ENCODE peak calls at places on chromosomes 4 and X, in six cellular contexts. One of them, this sample, is unnamed. For H3K36me3, the result is how much of the 10 kb centered on the place peaks cover.

GRCh38 chrX:154717824-154718223 is 33.1 kb downstream of the GAB3 start:
- DNase-seq in cardiac muscle cell: no peak
- DNase-seq in MM.1S: no peak
- DNase-seq in CD8-positive, alpha-beta T cell: peak
- DNase-seq in transverse colon: peak
- DNase-seq in heart right ventricle: no peak
- DNase-seq in this sample: no peak

GRCh38 chr4:129362685-129363274 is 266.8 kb downstream of the C4orf33 start:
- DNase-seq in cardiac muscle cell: peak
- DNase-seq in MM.1S: peak
- DNase-seq in CD8-positive, alpha-beta T cell: peak
- DNase-seq in transverse colon: peak
- DNase-seq in heart right ventricle: peak
- DNase-seq in this sample: peak

GRCh38 chr4:36244257-36245084 is at the start of gene ARAP2:
- DNase-seq in cardiac muscle cell: peak
- DNase-seq in MM.1S: peak
- DNase-seq in CD8-positive, alpha-beta T cell: peak
- DNase-seq in transverse colon: peak
- DNase-seq in heart right ventricle: peak
- DNase-seq in this sample: no peak

GRCh38 chr4:88729146-88729755 is 31.6 kb upstream of the NAP1L5 start:
- DNase-seq in cardiac muscle cell: no peak
- DNase-seq in MM.1S: no peak
- DNase-seq in CD8-positive, alpha-beta T cell: no peak
- DNase-seq in transverse colon: no peak
- DNase-seq in heart right ventricle: no peak
- DNase-seq in this sample: no peak

GRCh38 chrX:68532828-68533227 is 34.0 kb downstream of the YIPF6 start:
- DNase-seq in cardiac muscle cell: no peak
- DNase-seq in MM.1S: no peak
- DNase-seq in CD8-positive, alpha-beta T cell: no peak
- DNase-seq in transverse colon: no peak
- DNase-seq in heart right ventricle: no peak
- DNase-seq in this sample: no peak

GRCh38 chr4:15215118-15215517 is 212.7 kb upstream of the C1QTNF7 start:
- DNase-seq in cardiac muscle cell: no peak
- DNase-seq in MM.1S: no peak
- DNase-seq in CD8-positive, alpha-beta T cell: no peak
- DNase-seq in transverse colon: no peak
- DNase-seq in heart right ventricle: no peak
- DNase-seq in this sample: no peak

GRCh38 chrX:20063716-20064351 is 52.9 kb downstream of the MAP7D2 start:
- DNase-seq in cardiac muscle cell: no peak
- DNase-seq in MM.1S: no peak
- DNase-seq in CD8-positive, alpha-beta T cell: no peak
- DNase-seq in transverse colon: no peak
- DNase-seq in heart right ventricle: no peak
- DNase-seq in this sample: no peak

GRCh38 chrX:72023071-72023470 is 108.6 kb downstream of the RTL5 start:
- DNase-seq in cardiac muscle cell: no peak
- DNase-seq in MM.1S: no peak
- DNase-seq in CD8-positive, alpha-beta T cell: no peak
- DNase-seq in transverse colon: no peak
- DNase-seq in heart right ventricle: no peak
- DNase-seq in this sample: no peak

GRCh38 chr4:113623274-113623894 is 138.2 kb downstream of the CAMK2D start:
- DNase-seq in cardiac muscle cell: no peak
- DNase-seq in MM.1S: no peak
- DNase-seq in CD8-positive, alpha-beta T cell: no peak
- DNase-seq in transverse colon: no peak
- DNase-seq in heart right ventricle: no peak
- DNase-seq in this sample: no peak

GRCh38 chr4:93827272-93827947 is 1.1 kb upstream of the ATOH1 start:
- DNase-seq in cardiac muscle cell: peak
- DNase-seq in MM.1S: no peak
- DNase-seq in CD8-positive, alpha-beta T cell: no peak
- DNase-seq in transverse colon: peak
- DNase-seq in heart right ventricle: no peak
- DNase-seq in this sample: no peak

GRCh38 chr4:112765317-112765989 is 128.5 kb downstream of the LARP7 start:
- DNase-seq in cardiac muscle cell: peak
- DNase-seq in MM.1S: peak
- DNase-seq in CD8-positive, alpha-beta T cell: no peak
- DNase-seq in transverse colon: no peak
- DNase-seq in heart right ventricle: no peak
- DNase-seq in this sample: no peak

GRCh38 chrX:18674417-18674787 is 2.5 kb upstream of the RS1 start:
- DNase-seq in cardiac muscle cell: no peak
- DNase-seq in MM.1S: no peak
- DNase-seq in CD8-positive, alpha-beta T cell: peak
- DNase-seq in transverse colon: peak
- DNase-seq in heart right ventricle: peak
- DNase-seq in this sample: no peak

GRCh38 chr4:113288691-113289090 is 239.2 kb downstream of the ANK2 start:
- DNase-seq in cardiac muscle cell: no peak
- DNase-seq in MM.1S: no peak
- DNase-seq in CD8-positive, alpha-beta T cell: no peak
- DNase-seq in transverse colon: no peak
- DNase-seq in heart right ventricle: no peak
- DNase-seq in this sample: no peak

GRCh38 chr4:114495471-114495928 is 103.1 kb upstream of the UGT8 start:
- DNase-seq in cardiac muscle cell: peak
- DNase-seq in MM.1S: no peak
- DNase-seq in CD8-positive, alpha-beta T cell: no peak
- DNase-seq in transverse colon: no peak
- DNase-seq in heart right ventricle: no peak
- DNase-seq in this sample: no peak

GRCh38 chr4:165462009-165462408 is 83.2 kb downstream of the CPE start:
- DNase-seq in cardiac muscle cell: no peak
- DNase-seq in MM.1S: no peak
- DNase-seq in CD8-positive, alpha-beta T cell: no peak
- DNase-seq in transverse colon: no peak
- DNase-seq in heart right ventricle: no peak
- DNase-seq in this sample: no peak

GRCh38 chr4:165457793-165458192 is 79.0 kb downstream of the CPE start:
- DNase-seq in cardiac muscle cell: no peak
- DNase-seq in MM.1S: no peak
- DNase-seq in CD8-positive, alpha-beta T cell: no peak
- DNase-seq in transverse colon: no peak
- DNase-seq in heart right ventricle: no peak
- DNase-seq in this sample: no peak

GRCh38 chr4:165464338-165464737 is 85.5 kb downstream of the CPE start:
- DNase-seq in cardiac muscle cell: no peak
- DNase-seq in MM.1S: no peak
- DNase-seq in CD8-positive, alpha-beta T cell: no peak
- DNase-seq in transverse colon: no peak
- DNase-seq in heart right ventricle: no peak
- DNase-seq in this sample: no peak

GRCh38 chr4:165458451-165458850 is 79.6 kb downstream of the CPE start:
- DNase-seq in cardiac muscle cell: no peak
- DNase-seq in MM.1S: no peak
- DNase-seq in CD8-positive, alpha-beta T cell: no peak
- DNase-seq in transverse colon: no peak
- DNase-seq in heart right ventricle: no peak
- DNase-seq in this sample: no peak

GRCh38 chr4:165461176-165461835 is 82.5 kb downstream of the CPE start:
- DNase-seq in cardiac muscle cell: no peak
- DNase-seq in MM.1S: no peak
- DNase-seq in CD8-positive, alpha-beta T cell: no peak
- DNase-seq in transverse colon: no peak
- DNase-seq in heart right ventricle: no peak
- DNase-seq in this sample: peak
- H3K4me3 ChIP-seq in cardiac muscle cell: no peak
- H3K4me3 ChIP-seq in MM.1S: no peak
- H3K4me3 ChIP-seq in CD8-positive, alpha-beta T cell: no peak
- H3K4me3 ChIP-seq in transverse colon: no peak
- H3K4me3 ChIP-seq in heart right ventricle: no peak
- H3K4me3 ChIP-seq in this sample: no peak

GRCh38 chr4:761086-761485 is 55.5 kb downstream of the PCGF3 start:
- DNase-seq in cardiac muscle cell: no peak
- DNase-seq in MM.1S: no peak
- DNase-seq in CD8-positive, alpha-beta T cell: no peak
- DNase-seq in transverse colon: no peak
- DNase-seq in heart right ventricle: no peak
- DNase-seq in this sample: no peak
- H3K36me3 ChIP-seq in cardiac muscle cell: under half
- H3K36me3 ChIP-seq in MM.1S: under half
- H3K36me3 ChIP-seq in CD8-positive, alpha-beta T cell: under half
- H3K36me3 ChIP-seq in transverse colon: under half
- H3K36me3 ChIP-seq in heart right ventricle: under half
- H3K36me3 ChIP-seq in this sample: under half

DNA sequence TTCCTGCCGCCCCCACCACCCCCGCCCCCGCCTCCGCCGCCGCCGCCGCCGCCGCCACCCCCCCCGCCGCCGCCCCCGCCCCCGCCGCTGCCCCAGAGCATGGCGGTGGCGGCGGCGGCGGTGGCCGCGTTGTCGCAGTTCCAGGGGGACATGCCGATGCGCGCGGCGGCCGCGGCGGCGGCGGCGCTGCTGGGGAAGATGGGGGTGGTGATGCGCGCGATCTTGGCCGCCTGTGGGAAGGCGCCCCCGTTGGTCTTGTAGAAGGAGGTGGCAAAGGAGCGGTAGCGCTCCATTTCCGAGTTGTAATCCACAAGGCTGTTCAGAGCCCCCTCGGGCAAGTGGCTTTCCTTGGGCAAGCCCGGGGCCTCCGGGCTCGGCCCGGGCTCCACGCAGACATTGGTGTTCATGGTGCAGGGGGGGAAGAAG is 3.3 kb downstream of the CXXC4 start:
- DNase-seq in cardiac muscle cell: peak
- DNase-seq in MM.1S: no peak
- DNase-seq in CD8-positive, alpha-beta T cell: peak
- DNase-seq in transverse colon: peak
- DNase-seq in heart right ventricle: peak
- DNase-seq in this sample: no peak
- H3K4me3 ChIP-seq in cardiac muscle cell: peak
- H3K4me3 ChIP-seq in MM.1S: peak
- H3K4me3 ChIP-seq in CD8-positive, alpha-beta T cell: no peak
- H3K4me3 ChIP-seq in transverse colon: peak
- H3K4me3 ChIP-seq in heart right ventricle: peak
- H3K4me3 ChIP-seq in this sample: peak

DNA sequence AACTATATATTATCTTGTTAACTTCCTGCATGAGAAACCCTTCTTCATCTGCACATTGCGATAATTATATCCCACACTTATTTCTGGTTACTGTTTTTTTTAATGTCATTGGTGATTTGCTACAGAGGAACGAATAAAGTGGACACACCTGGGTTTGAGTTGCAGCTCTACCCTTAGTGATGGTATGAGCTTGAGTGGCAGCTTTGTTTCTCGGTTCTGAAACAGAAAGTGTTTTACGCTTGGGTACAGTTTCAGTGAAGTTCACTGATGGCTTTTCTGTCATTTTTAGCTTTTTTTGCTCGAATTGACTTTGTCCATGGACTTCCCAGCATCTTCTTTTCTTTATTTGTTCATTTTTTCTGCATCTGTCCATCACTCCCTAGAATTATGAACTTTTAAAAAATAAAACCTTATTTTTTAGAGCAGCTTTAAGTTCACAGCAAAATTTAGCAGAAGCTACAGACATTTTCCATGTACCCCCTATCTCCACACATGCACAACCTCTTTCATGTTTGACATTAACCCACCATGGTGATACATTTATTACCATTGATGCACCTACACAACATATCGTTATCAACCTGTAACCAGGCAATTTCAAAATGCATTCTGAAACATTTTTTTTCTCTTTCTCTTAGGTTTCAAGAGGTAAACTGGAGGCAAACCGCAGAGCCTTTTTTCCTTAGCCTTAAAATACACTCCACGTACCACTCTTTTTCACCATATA is 1041.6 kb upstream of the PRKX start:
- DNase-seq in cardiac muscle cell: no peak
- DNase-seq in MM.1S: peak
- DNase-seq in CD8-positive, alpha-beta T cell: no peak
- DNase-seq in transverse colon: no peak
- DNase-seq in heart right ventricle: no peak
- DNase-seq in this sample: no peak
- H3K36me3 ChIP-seq in cardiac muscle cell: under half
- H3K36me3 ChIP-seq in MM.1S: under half
- H3K36me3 ChIP-seq in CD8-positive, alpha-beta T cell: under half
- H3K36me3 ChIP-seq in transverse colon: under half
- H3K36me3 ChIP-seq in heart right ventricle: under half
- H3K36me3 ChIP-seq in this sample: under half